ENCODE peak calls at places on chromosomes 4 and X, in ten cellular contexts. E is adrenal gland; R is fibroblast of pulmonary artery; W is astrocyte of the hippocampus; I is stimulated activated CD8-positive, alpha-beta memory T cell treated with anti-CD3 and anti-CD28 coated beads, Interleukin-12 subunit alpha, Interleukin-12 subunit beta, amount 100 ng/mL, for 4 hours; H is NCI-H345; G is NCI-H82; T is CD8-positive, alpha-beta memory T cell; D is activated T-cell treated with anti-CD3 and anti-CD28 coated beads, Interleukin-2, amount 50 U/mL, for 72 hours; V is NCI-H2171 treated with DMSO at 0.1 percent for 48 hours. P is an unnamed sample.

GRCh38 chrX:44903107-44903506 is 30.1 kb downstream of the KDM6A start:
- DNase-seq in R (peak), V (no peak), I (no peak), E (no peak), G (no peak), H (no peak), D (peak), W (peak), T (no peak), P (no peak)

GRCh38 chr4:37447886-37448285 is 203.3 kb downstream of the NWD2 start:
- DNase-seq in W (no peak), R (peak), I (no peak), E (no peak), G (no peak), H (no peak), V (no peak), T (no peak), D (no peak), P (no peak)

GRCh38 chr4:37243722-37244582 is 591 bp upstream of the NWD2 start:
- DNase-seq in D (no peak), V (no peak), I (no peak), T (no peak), G (no peak), E (no peak), R (no peak), H (peak), W (no peak), P (no peak)

GRCh38 chrX:15973299-15973698 is 118.7 kb upstream of the AP1S2 start:
- DNase-seq in T (peak), R (peak), G (peak), V (peak), I (no peak), E (peak), W (peak), H (no peak), D (peak), P (no peak)

GRCh38 chr4:108010167-108010566 is 20.5 kb downstream of the HADH start:
- DNase-seq in I (no peak), W (peak), D (no peak), E (no peak), G (no peak), V (no peak), H (no peak), T (no peak), R (peak), P (no peak)

GRCh38 chr4:190019023-190019858 is 7.8 kb downstream of the FRG2 start:
- DNase-seq in T (no peak), G (no peak), W (no peak), E (no peak), I (no peak), H (no peak), V (no peak), R (no peak), D (peak), P (no peak)

GRCh38 chr4:102600689-102601088 is 99.5 kb downstream of the NFKB1 start:
- DNase-seq in I (no peak), E (no peak), H (no peak), D (no peak), W (no peak), R (no peak), G (no peak), T (no peak), V (no peak), P (no peak)

GRCh38 chrX:31132803-31133202 is 61.0 kb upstream of the FTHL17 start:
- DNase-seq in D (no peak), V (no peak), H (peak), T (no peak), I (no peak), W (no peak), G (no peak), R (no peak), E (no peak), P (no peak)

GRCh38 chr4:36394352-36394903 is 113.0 kb downstream of the DTHD1 start:
- DNase-seq in W (no peak), D (peak), I (no peak), E (no peak), V (no peak), R (no peak), H (no peak), G (no peak), T (peak), P (peak)

GRCh38 chr4:7103031-7103598 is 35.3 kb upstream of the GRPEL1 start:
- DNase-seq in G (peak), R (peak), I (peak), T (peak), W (peak), V (peak), H (peak), E (peak), D (peak), P (peak)

GRCh38 chr4:146243141-146243882 is 29.0 kb downstream of the REELD1 start:
- DNase-seq in G (no peak), V (no peak), T (peak), I (peak), E (peak), R (peak), D (peak), H (no peak), W (no peak), P (peak)

P was measured in stimulated activated effector memory CD8-positive, alpha-beta T cell treated with anti-CD3 and anti-CD28 coated beads, Interleukin-12 subunit alpha, Interleukin-12 subunit beta, amount 100 ng/mL, for 72 hours.